ENCODE peak calls at places on chromosomes 1 and 21, in ten cellular contexts. Y is CD8-positive, alpha-beta T cell; D is stomach; I is GM13977; E is choroid plexus epithelial cell; U is nephron progenitor cell; T is dorsolateral prefrontal cortex; B is epithelial cell of esophagus; X is HCT116; M is H9. Q is an unnamed sample.

GRCh38 chr1:30520461-30520860 is 202.9 kb downstream of the MATN1 start:
- DNase-seq in Y (no peak), D (peak), I (no peak), E (no peak), U (no peak), T (no peak), B (no peak), X (no peak), M (no peak), Q (no peak)

GRCh38 chr1:111221633-111222286 is 5.8 kb upstream of the CHI3L2 start:
- DNase-seq in Y (no peak), D (no peak), I (peak), E (peak), U (no peak), T (no peak), B (peak), X (no peak), M (no peak), Q (no peak)

GRCh38 chr1:87956072-87956471 is 627.4 kb downstream of the LMO4 start:
- DNase-seq in Y (no peak), D (no peak), I (no peak), E (peak), U (no peak), T (no peak), B (peak), X (peak), M (no peak), Q (no peak)

GRCh38 chr1:10852486-10852885 is 56.0 kb upstream of the CASZ1 start:
- DNase-seq in Y (no peak), D (no peak), I (no peak), E (no peak), U (no peak), T (no peak), B (peak), X (no peak), M (no peak), Q (no peak)

GRCh38 chr1:223700942-223701637 is 11.2 kb upstream of the CAPN2 start:
- DNase-seq in Y (no peak), D (no peak), I (no peak), E (peak), U (peak), T (no peak), B (peak), X (peak), M (peak), Q (no peak)

GRCh38 chr21:42101246-42101645 is 30.1 kb downstream of the UMODL1 start:
- DNase-seq in Y (no peak), D (no peak), I (no peak), E (no peak), U (no peak), T (no peak), B (no peak), X (no peak), M (no peak), Q (no peak)

GRCh38 chr1:20972855-20973254 is 185.7 kb upstream of the HP1BP3 start:
- DNase-seq in Y (no peak), D (no peak), I (no peak), E (no peak), U (no peak), T (no peak), B (no peak), X (no peak), M (no peak), Q (no peak)

GRCh38 chr1:32892368-32893197 is 6.3 kb downstream of the HPCA start:
- DNase-seq in Y (no peak), D (no peak), I (peak), E (peak), U (peak), T (peak), B (peak), X (no peak), M (peak), Q (peak)

GRCh38 chr1:242212401-242212800 is 213.5 kb upstream of the MAP1LC3C start:
- DNase-seq in Y (no peak), D (no peak), I (no peak), E (no peak), U (no peak), T (no peak), B (no peak), X (no peak), M (peak), Q (no peak)

GRCh38 chr21:16419188-16419874 is 689.5 kb downstream of the USP25 start:
- DNase-seq in Y (no peak), D (peak), I (no peak), E (peak), U (peak), T (peak), B (peak), X (no peak), M (no peak), Q (no peak)

GRCh38 chr1:76543495-76543894 is 323.8 kb upstream of the ST6GALNAC5 start:
- DNase-seq in Y (no peak), D (no peak), I (no peak), E (no peak), U (no peak), T (no peak), B (no peak), X (no peak), M (no peak), Q (no peak)

GRCh38 chr1:44817307-44817706 is 9.0 kb downstream of the BTBD19 start:
- DNase-seq in Y (no peak), D (no peak), I (no peak), E (no peak), U (no peak), T (no peak), B (peak), X (no peak), M (no peak), Q (no peak)

GRCh38 chr1:49016030-49016991 is 239.6 kb upstream of the BEND5 start:
- DNase-seq in Y (no peak), D (no peak), I (no peak), E (no peak), U (no peak), T (no peak), B (no peak), X (no peak), M (no peak), Q (no peak)

GRCh38 chr1:100028765-100029164 is 59.0 kb downstream of the SLC35A3 start:
- DNase-seq in Y (no peak), D (no peak), I (no peak), E (no peak), U (no peak), T (no peak), B (no peak), X (no peak), M (no peak), Q (no peak)

GRCh38 chr21:43876605-43877004 is 11.6 kb downstream of the AGPAT3 start:
- DNase-seq in Y (no peak), D (no peak), I (no peak), E (no peak), U (no peak), T (no peak), B (no peak), X (no peak), M (no peak), Q (no peak)

GRCh38 chr1:112826217-112826944 is 111.2 kb upstream of the PPM1J start:
- DNase-seq in Y (no peak), D (no peak), I (no peak), E (no peak), U (no peak), T (no peak), B (no peak), X (no peak), M (no peak), Q (no peak)

GRCh38 chr1:159071970-159072582 is 4.5 kb downstream of the AIM2 start:
- DNase-seq in Y (no peak), D (no peak), I (peak), E (peak), U (peak), T (no peak), B (peak), X (peak), M (no peak), Q (peak)

GRCh38 chr1:21852282-21853129 is 40.4 kb downstream of the LDLRAD2 start:
- DNase-seq in Y (no peak), D (no peak), I (peak), E (no peak), U (no peak), T (no peak), B (no peak), X (no peak), M (no peak), Q (no peak)

GRCh38 chr1:33158366-33158765 is 23.5 kb downstream of the TRIM62 start:
- DNase-seq in Y (no peak), D (no peak), I (no peak), E (no peak), U (no peak), T (no peak), B (no peak), X (no peak), M (no peak), Q (no peak)

GRCh38 chr1:52798331-52798730 is 44.2 kb upstream of the ZYG11A start:
- DNase-seq in Y (no peak), D (no peak), I (no peak), E (no peak), U (no peak), T (no peak), B (no peak), X (no peak), M (no peak), Q (no peak)

GRCh38 chr1:911875-912739 is 11.6 kb upstream of the SAMD11 start:
- DNase-seq in Y (no peak), D (no peak), I (no peak), E (no peak), U (no peak), T (peak), B (no peak), X (no peak), M (no peak), Q (no peak)

GRCh38 chr1:10943991-10944730 is 68.3 kb upstream of the TARDBP start:
- DNase-seq in Y (no peak), D (peak), I (no peak), E (peak), U (peak), T (no peak), B (peak), X (no peak), M (no peak), Q (no peak)

GRCh38 chr1:150320667-150320978 is 710 bp upstream of the PRPF3 start:
- DNase-seq in Y (no peak), D (no peak), I (no peak), E (no peak), U (no peak), T (no peak), B (no peak), X (no peak), M (no peak), Q (no peak)

GRCh38 chr1:41535236-41535720 is 50.8 kb upstream of the EDN2 start:
- DNase-seq in Y (no peak), D (no peak), I (no peak), E (no peak), U (no peak), T (no peak), B (no peak), X (no peak), M (no peak), Q (no peak)

GRCh38 chr21:44892536-44893277 is 19.2 kb upstream of the PTTG1IP start:
- DNase-seq in Y (peak), D (peak), I (peak), E (peak), U (peak), T (peak), B (peak), X (peak), M (peak), Q (peak)

GRCh38 chr1:116573388-116574100 is 2.7 kb upstream of the CD58 start:
- DNase-seq in Y (no peak), D (no peak), I (no peak), E (no peak), U (no peak), T (no peak), B (no peak), X (no peak), M (no peak), Q (no peak)

GRCh38 chr1:166164995-166165660 is 1.7 kb downstream of the FAM78B start:
- DNase-seq in Y (no peak), D (peak), I (peak), E (peak), U (peak), T (no peak), B (peak), X (no peak), M (peak), Q (peak)

GRCh38 chr21:38920631-38921398 is 115.1 kb downstream of the ETS2 start:
- DNase-seq in Y (no peak), D (no peak), I (no peak), E (peak), U (no peak), T (no peak), B (no peak), X (no peak), M (no peak), Q (no peak)

GRCh38 chr1:2520806-2521205 is 5.6 kb downstream of the PANK4 start:
- DNase-seq in Y (no peak), D (no peak), I (no peak), E (no peak), U (no peak), T (no peak), B (no peak), X (no peak), M (no peak), Q (no peak)

GRCh38 chr1:2523891-2524609 is 2.3 kb downstream of the PANK4 start:
- DNase-seq in Y (peak), D (no peak), I (no peak), E (no peak), U (no peak), T (no peak), B (no peak), X (no peak), M (no peak), Q (no peak)

GRCh38 chr1:2525524-2525895 is 886 bp downstream of the PANK4 start:
- DNase-seq in Y (no peak), D (no peak), I (no peak), E (no peak), U (no peak), T (no peak), B (no peak), X (no peak), M (no peak), Q (no peak)

GRCh38 chr1:2522230-2522629 is 4.2 kb downstream of the PANK4 start:
- DNase-seq in Y (no peak), D (no peak), I (no peak), E (no peak), U (no peak), T (no peak), B (no peak), X (no peak), M (no peak), Q (no peak)

DNA sequence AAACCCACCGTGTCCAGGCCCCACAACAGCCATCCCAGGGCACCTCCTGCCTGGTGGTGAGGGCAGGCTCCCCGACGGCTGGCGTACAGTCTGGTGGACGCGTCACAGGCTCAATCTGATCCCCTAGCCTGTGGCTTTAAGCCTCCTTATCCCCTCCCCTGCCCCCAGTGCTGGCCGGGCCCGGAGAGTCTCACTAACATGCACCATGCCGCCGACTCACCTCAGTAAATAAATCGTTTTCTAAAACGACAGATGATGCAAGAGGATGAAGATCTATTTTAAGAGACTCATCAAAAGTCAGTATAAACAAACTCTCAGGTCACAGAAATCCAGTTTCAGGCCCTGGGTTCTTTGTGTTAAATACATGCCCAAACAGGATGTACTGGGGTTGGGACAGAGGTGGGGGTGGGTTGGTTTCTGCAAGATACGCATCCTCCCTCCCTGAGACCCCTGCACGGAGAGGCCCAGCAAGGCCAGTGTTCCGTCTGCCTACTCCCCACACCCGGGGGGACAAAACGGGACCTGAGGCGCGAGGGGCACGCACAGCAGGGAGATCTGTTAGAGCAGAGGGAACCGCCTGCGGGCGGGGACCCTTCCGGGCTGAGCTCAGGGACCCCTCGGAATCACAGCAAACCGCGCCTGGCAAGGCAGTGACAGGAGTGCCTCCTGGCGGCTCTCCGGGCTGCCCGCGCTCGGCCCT is 3.1 kb downstream of the PANK4 start:
- DNase-seq in Y (no peak), D (no peak), I (no peak), E (no peak), U (no peak), T (no peak), B (peak), X (no peak), M (peak), Q (no peak)
- TF ChIP-seq CTCF in Y (peak), D (no peak), I (no peak), E (peak), U (no peak), T (no peak), B (peak), X (no peak), M (peak), Q (no peak)

GRCh38 chr1:61079898-61080336 is 2.4 kb upstream of the NFIA start:
- DNase-seq in Y (no peak), D (peak), I (no peak), E (peak), U (peak), T (peak), B (peak), X (peak), M (peak), Q (no peak)
- TF ChIP-seq CTCF in Y (no peak), D (no peak), I (no peak), E (peak), U (no peak), T (peak), B (no peak), X (peak), M (peak), Q (no peak)

GRCh38 chr21:29638138-29638537 is 301.7 kb downstream of the GRIK1 start:
- DNase-seq in Y (no peak), D (no peak), I (no peak), E (no peak), U (no peak), T (no peak), B (no peak), X (no peak), M (no peak), Q (no peak)

GRCh38 chr21:29638761-29639327 is 301.0 kb downstream of the GRIK1 start:
- DNase-seq in Y (no peak), D (no peak), I (no peak), E (no peak), U (no peak), T (no peak), B (no peak), X (no peak), M (no peak), Q (no peak)

GRCh38 chr21:29637553-29637952 is 302.2 kb downstream of the GRIK1 start:
- DNase-seq in Y (no peak), D (no peak), I (no peak), E (no peak), U (no peak), T (no peak), B (no peak), X (no peak), M (no peak), Q (no peak)

GRCh38 chr21:29639366-29640232 is 300.2 kb downstream of the GRIK1 start:
- DNase-seq in Y (no peak), D (no peak), I (no peak), E (no peak), U (no peak), T (no peak), B (no peak), X (no peak), M (no peak), Q (no peak)

DNA sequence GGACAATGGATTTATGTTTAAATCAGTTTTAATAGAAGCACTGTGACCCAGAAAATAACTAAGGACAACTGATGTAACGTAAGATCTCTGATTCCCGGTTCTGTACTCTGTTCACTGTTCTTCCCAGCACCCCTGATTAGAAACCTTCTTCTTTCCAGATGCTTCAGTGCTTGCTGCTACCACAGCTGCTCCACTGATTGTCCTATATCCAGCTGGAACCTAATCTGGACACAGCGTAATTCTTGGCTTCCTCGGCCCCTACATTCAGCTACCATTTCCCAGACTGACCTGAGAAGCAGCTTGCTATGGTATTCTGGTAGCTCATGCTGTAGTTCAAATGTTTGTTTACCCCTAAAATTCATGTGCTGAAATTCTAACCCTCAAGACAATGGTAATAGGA is 302.7 kb downstream of the GRIK1 start:
- DNase-seq in Y (no peak), D (no peak), I (no peak), E (no peak), U (no peak), T (no peak), B (no peak), X (no peak), M (no peak), Q (no peak)
- TF ChIP-seq CTCF in Y (no peak), D (no peak), I (no peak), E (no peak), U (no peak), T (no peak), B (no peak), X (no peak), M (no peak), Q (no peak)

GRCh38 chr1:18417317-18418269 is 63.1 kb upstream of the KLHDC7A start:
- DNase-seq in Y (no peak), D (no peak), I (no peak), E (no peak), U (no peak), T (no peak), B (no peak), X (no peak), M (no peak), Q (no peak)
- TF ChIP-seq CTCF in Y (no peak), D (no peak), I (no peak), E (no peak), U (no peak), T (no peak), B (no peak), X (no peak), M (no peak), Q (no peak)

GRCh38 chr1:93078935-93079654 is at the start of gene MTF2:
- DNase-seq in Y (peak), D (peak), I (peak), E (peak), U (peak), T (peak), B (peak), X (peak), M (peak), Q (peak)

GRCh38 chr1:93079685-93080141 is 630 bp downstream of the MTF2 start:
- DNase-seq in Y (no peak), D (no peak), I (no peak), E (no peak), U (peak), T (no peak), B (peak), X (no peak), M (peak), Q (peak)

GRCh38 chr1:93081716-93082115 is 2.6 kb downstream of the MTF2 start:
- DNase-seq in Y (no peak), D (no peak), I (no peak), E (peak), U (no peak), T (no peak), B (peak), X (no peak), M (no peak), Q (no peak)

GRCh38 chr1:93082313-93082712 is 3.2 kb downstream of the MTF2 start:
- DNase-seq in Y (no peak), D (no peak), I (no peak), E (no peak), U (no peak), T (no peak), B (no peak), X (no peak), M (no peak), Q (no peak)

DNA sequence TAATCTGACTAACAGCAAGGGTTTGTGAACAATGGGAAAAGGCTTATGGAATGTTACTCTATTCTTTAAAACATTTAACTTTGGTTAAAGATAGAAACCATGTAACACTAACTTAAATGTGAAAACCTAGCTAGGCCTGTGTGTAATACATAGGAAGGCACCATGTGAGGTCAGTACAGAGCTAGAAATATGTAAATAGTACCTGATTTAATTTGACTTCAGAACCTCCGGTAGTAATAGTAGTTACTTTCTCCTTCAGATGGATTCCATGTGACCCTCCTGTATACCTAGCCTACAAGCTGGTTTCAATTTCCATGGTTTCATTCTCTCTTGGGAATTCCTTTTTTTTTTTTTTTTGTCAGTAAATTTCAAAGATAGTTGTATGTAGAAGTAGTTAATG is 1.3 kb downstream of the MTF2 start:
- DNase-seq in Y (no peak), D (no peak), I (peak), E (peak), U (no peak), T (no peak), B (peak), X (peak), M (no peak), Q (no peak)
- TF ChIP-seq CTCF in Y (peak), D (no peak), I (peak), E (peak), U (no peak), T (peak), B (peak), X (peak), M (peak), Q (no peak)

Q was measured in endothelial cell.